ENCODE peak calls at places on chromosomes 11 and 22, in eight cellular contexts. One of them, this sample, is unnamed. For H3K36me3 and H3K4me1, the result is how much of the 10 kb centered on the place peaks cover.

GRCh38 chr11:117795726-117796455 is 1.1 kb downstream of the DSCAML1 start:
- DNase-seq in sigmoid colon: no peak
- DNase-seq in fibroblast of lung: no peak
- DNase-seq in psoas muscle: no peak
- DNase-seq in RWPE2: peak
- DNase-seq in thoracic aorta: no peak
- DNase-seq in naive thymus-derived CD4-positive, alpha-beta T cell: no peak
- DNase-seq in upper lobe of right lung: no peak
- DNase-seq in this sample: no peak

GRCh38 chr22:20061481-20061861 is 18.6 kb upstream of the DGCR8 start:
- DNase-seq in RWPE2: peak
- DNase-seq in naive thymus-derived CD4-positive, alpha-beta T cell: no peak
- DNase-seq in thoracic aorta: no peak
- DNase-seq in sigmoid colon: no peak
- DNase-seq in upper lobe of right lung: no peak
- DNase-seq in psoas muscle: no peak
- DNase-seq in fibroblast of lung: peak
- DNase-seq in this sample: no peak

GRCh38 chr22:35367331-35367886 is 13.5 kb upstream of the HMOX1 start:
- DNase-seq in naive thymus-derived CD4-positive, alpha-beta T cell: no peak
- DNase-seq in thoracic aorta: no peak
- DNase-seq in RWPE2: no peak
- DNase-seq in fibroblast of lung: no peak
- DNase-seq in upper lobe of right lung: peak
- DNase-seq in sigmoid colon: no peak
- DNase-seq in psoas muscle: no peak
- DNase-seq in this sample: no peak

GRCh38 chr11:113162590-113162961 is 151.8 kb upstream of the TTC12 start:
- DNase-seq in thoracic aorta: no peak
- DNase-seq in upper lobe of right lung: no peak
- DNase-seq in naive thymus-derived CD4-positive, alpha-beta T cell: no peak
- DNase-seq in RWPE2: no peak
- DNase-seq in psoas muscle: no peak
- DNase-seq in sigmoid colon: no peak
- DNase-seq in fibroblast of lung: peak
- DNase-seq in this sample: no peak

GRCh38 chr11:34154059-34154875 is 48.8 kb downstream of the NAT10 start:
- DNase-seq in upper lobe of right lung: no peak
- DNase-seq in fibroblast of lung: no peak
- DNase-seq in thoracic aorta: no peak
- DNase-seq in sigmoid colon: no peak
- DNase-seq in RWPE2: no peak
- DNase-seq in psoas muscle: peak
- DNase-seq in naive thymus-derived CD4-positive, alpha-beta T cell: no peak
- DNase-seq in this sample: no peak

GRCh38 chr22:31055322-31056159 is 25.6 kb upstream of the SMTN start:
- DNase-seq in sigmoid colon: peak
- DNase-seq in naive thymus-derived CD4-positive, alpha-beta T cell: no peak
- DNase-seq in RWPE2: peak
- DNase-seq in thoracic aorta: peak
- DNase-seq in psoas muscle: peak
- DNase-seq in fibroblast of lung: peak
- DNase-seq in upper lobe of right lung: peak
- DNase-seq in this sample: no peak

GRCh38 chr22:21691773-21692172 is 26.0 kb downstream of the PPIL2 start:
- DNase-seq in fibroblast of lung: no peak
- DNase-seq in RWPE2: no peak
- DNase-seq in naive thymus-derived CD4-positive, alpha-beta T cell: no peak
- DNase-seq in sigmoid colon: no peak
- DNase-seq in thoracic aorta: no peak
- DNase-seq in psoas muscle: no peak
- DNase-seq in upper lobe of right lung: no peak
- DNase-seq in this sample: no peak

GRCh38 chr11:118657238-118657637 is 22.2 kb downstream of the TREH start:
- DNase-seq in RWPE2: no peak
- DNase-seq in thoracic aorta: no peak
- DNase-seq in fibroblast of lung: no peak
- DNase-seq in upper lobe of right lung: no peak
- DNase-seq in naive thymus-derived CD4-positive, alpha-beta T cell: no peak
- DNase-seq in sigmoid colon: no peak
- DNase-seq in psoas muscle: no peak
- DNase-seq in this sample: no peak

GRCh38 chr22:42803454-42803853 is 53.6 kb downstream of the ARFGAP3 start:
- DNase-seq in sigmoid colon: peak
- DNase-seq in RWPE2: no peak
- DNase-seq in fibroblast of lung: no peak
- DNase-seq in psoas muscle: peak
- DNase-seq in naive thymus-derived CD4-positive, alpha-beta T cell: no peak
- DNase-seq in thoracic aorta: no peak
- DNase-seq in upper lobe of right lung: no peak
- DNase-seq in this sample: no peak

GRCh38 chr11:99020324-99021225 is at the start of gene CNTN5:
- DNase-seq in upper lobe of right lung: peak
- DNase-seq in thoracic aorta: no peak
- DNase-seq in fibroblast of lung: peak
- DNase-seq in sigmoid colon: no peak
- DNase-seq in RWPE2: peak
- DNase-seq in naive thymus-derived CD4-positive, alpha-beta T cell: no peak
- DNase-seq in psoas muscle: peak
- DNase-seq in this sample: no peak

GRCh38 chr11:111923951-111924350 is 5.2 kb downstream of the C11orf52 start:
- DNase-seq in psoas muscle: no peak
- DNase-seq in upper lobe of right lung: no peak
- DNase-seq in thoracic aorta: no peak
- DNase-seq in RWPE2: no peak
- DNase-seq in naive thymus-derived CD4-positive, alpha-beta T cell: no peak
- DNase-seq in sigmoid colon: peak
- DNase-seq in fibroblast of lung: no peak
- DNase-seq in this sample: no peak

GRCh38 chr11:64762916-64763803 is 3.4 kb upstream of the PYGM start:
- DNase-seq in thoracic aorta: no peak
- DNase-seq in upper lobe of right lung: peak
- DNase-seq in naive thymus-derived CD4-positive, alpha-beta T cell: peak
- DNase-seq in fibroblast of lung: peak
- DNase-seq in psoas muscle: peak
- DNase-seq in sigmoid colon: peak
- DNase-seq in RWPE2: no peak
- DNase-seq in this sample: peak

GRCh38 chr11:93330446-93330984 is at the start of gene DEUP1:
- DNase-seq in sigmoid colon: peak
- DNase-seq in fibroblast of lung: peak
- DNase-seq in naive thymus-derived CD4-positive, alpha-beta T cell: no peak
- DNase-seq in upper lobe of right lung: peak
- DNase-seq in RWPE2: no peak
- DNase-seq in thoracic aorta: no peak
- DNase-seq in psoas muscle: peak
- DNase-seq in this sample: no peak

GRCh38 chr11:113862430-113862829 is 12.9 kb downstream of the USP28 start:
- DNase-seq in naive thymus-derived CD4-positive, alpha-beta T cell: no peak
- DNase-seq in psoas muscle: no peak
- DNase-seq in sigmoid colon: no peak
- DNase-seq in upper lobe of right lung: no peak
- DNase-seq in fibroblast of lung: peak
- DNase-seq in RWPE2: no peak
- DNase-seq in thoracic aorta: no peak
- DNase-seq in this sample: no peak

GRCh38 chr11:64436025-64436424 is 77.1 kb downstream of the RPS6KA4 start:
- DNase-seq in psoas muscle: peak
- DNase-seq in naive thymus-derived CD4-positive, alpha-beta T cell: no peak
- DNase-seq in thoracic aorta: no peak
- DNase-seq in sigmoid colon: peak
- DNase-seq in upper lobe of right lung: no peak
- DNase-seq in fibroblast of lung: no peak
- DNase-seq in RWPE2: no peak
- DNase-seq in this sample: no peak

GRCh38 chr22:36252754-36253522 is at the start of gene APOL1:
- DNase-seq in psoas muscle: no peak
- DNase-seq in naive thymus-derived CD4-positive, alpha-beta T cell: peak
- DNase-seq in upper lobe of right lung: peak
- DNase-seq in sigmoid colon: peak
- DNase-seq in thoracic aorta: no peak
- DNase-seq in fibroblast of lung: no peak
- DNase-seq in RWPE2: no peak
- DNase-seq in this sample: peak

GRCh38 chr11:71248251-71248570 is 4.2 kb downstream of the SHANK2 start:
- DNase-seq in naive thymus-derived CD4-positive, alpha-beta T cell: no peak
- DNase-seq in upper lobe of right lung: no peak
- DNase-seq in sigmoid colon: peak
- DNase-seq in fibroblast of lung: no peak
- DNase-seq in psoas muscle: no peak
- DNase-seq in RWPE2: no peak
- DNase-seq in thoracic aorta: no peak
- DNase-seq in this sample: no peak

GRCh38 chr11:94150704-94151103 is 22.1 kb downstream of the PANX1 start:
- DNase-seq in sigmoid colon: no peak
- DNase-seq in fibroblast of lung: no peak
- DNase-seq in naive thymus-derived CD4-positive, alpha-beta T cell: no peak
- DNase-seq in upper lobe of right lung: no peak
- DNase-seq in thoracic aorta: no peak
- DNase-seq in psoas muscle: no peak
- DNase-seq in RWPE2: no peak
- DNase-seq in this sample: no peak

GRCh38 chr11:10181811-10182210 is 112.2 kb downstream of the SBF2 start:
- DNase-seq in thoracic aorta: no peak
- DNase-seq in RWPE2: no peak
- DNase-seq in naive thymus-derived CD4-positive, alpha-beta T cell: no peak
- DNase-seq in fibroblast of lung: peak
- DNase-seq in psoas muscle: no peak
- DNase-seq in sigmoid colon: no peak
- DNase-seq in upper lobe of right lung: no peak
- DNase-seq in this sample: no peak
- H3K36me3 ChIP-seq in thoracic aorta: under half
- H3K36me3 ChIP-seq in RWPE2: under half
- H3K36me3 ChIP-seq in naive thymus-derived CD4-positive, alpha-beta T cell: under half
- H3K36me3 ChIP-seq in fibroblast of lung: under half
- H3K36me3 ChIP-seq in psoas muscle: under half
- H3K36me3 ChIP-seq in sigmoid colon: under half
- H3K36me3 ChIP-seq in upper lobe of right lung: under half
- H3K36me3 ChIP-seq in this sample: under half

GRCh38 chr11:61794579-61794978 is 1.9 kb downstream of the FEN1 start:
- DNase-seq in RWPE2: no peak
- DNase-seq in fibroblast of lung: no peak
- DNase-seq in thoracic aorta: no peak
- DNase-seq in psoas muscle: no peak
- DNase-seq in naive thymus-derived CD4-positive, alpha-beta T cell: no peak
- DNase-seq in sigmoid colon: no peak
- DNase-seq in upper lobe of right lung: no peak
- DNase-seq in this sample: no peak

GRCh38 chr11:61793084-61793828 is 545 bp downstream of the FEN1 start:
- DNase-seq in sigmoid colon: no peak
- DNase-seq in naive thymus-derived CD4-positive, alpha-beta T cell: no peak
- DNase-seq in upper lobe of right lung: peak
- DNase-seq in RWPE2: no peak
- DNase-seq in fibroblast of lung: peak
- DNase-seq in thoracic aorta: no peak
- DNase-seq in psoas muscle: peak
- DNase-seq in this sample: no peak

GRCh38 chr11:61792310-61793083 is at the start of the genes FEN1 and TMEM258:
- DNase-seq in psoas muscle: peak
- DNase-seq in fibroblast of lung: peak
- DNase-seq in thoracic aorta: peak
- DNase-seq in upper lobe of right lung: peak
- DNase-seq in naive thymus-derived CD4-positive, alpha-beta T cell: peak
- DNase-seq in RWPE2: peak
- DNase-seq in sigmoid colon: peak
- DNase-seq in this sample: peak

GRCh38 chr11:61793829-61794204 is 1.1 kb downstream of the FEN1 start:
- DNase-seq in sigmoid colon: no peak
- DNase-seq in naive thymus-derived CD4-positive, alpha-beta T cell: no peak
- DNase-seq in RWPE2: no peak
- DNase-seq in psoas muscle: peak
- DNase-seq in thoracic aorta: no peak
- DNase-seq in fibroblast of lung: no peak
- DNase-seq in upper lobe of right lung: peak
- DNase-seq in this sample: no peak

DNA sequence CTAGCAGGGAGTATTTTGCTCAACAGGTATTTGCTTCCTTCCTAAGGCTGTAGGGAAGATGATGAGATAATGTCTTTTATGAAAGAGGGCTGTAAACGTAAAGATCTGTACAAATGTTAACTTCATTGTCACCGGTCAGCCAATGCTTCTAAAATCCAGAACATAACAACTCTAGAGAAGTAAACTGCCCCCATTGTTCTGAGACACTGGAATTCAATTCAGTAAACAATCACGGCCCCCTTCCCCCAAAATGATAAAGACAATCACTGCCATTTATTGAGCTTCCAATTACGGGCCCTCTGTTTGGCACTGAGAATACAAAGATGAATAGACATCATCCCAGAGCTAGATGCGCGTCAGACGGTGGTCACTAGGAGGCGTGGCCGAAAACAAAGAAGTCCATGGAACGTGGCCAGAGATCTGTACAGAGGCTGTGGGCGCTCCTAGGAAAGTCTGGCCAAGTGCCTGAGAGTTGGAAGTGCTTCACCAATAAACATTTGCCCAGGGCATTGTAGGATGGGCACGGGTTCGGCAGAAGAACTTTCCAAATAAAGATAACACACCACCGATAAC is 576 bp downstream of the TMEM258 start:
- DNase-seq in thoracic aorta: peak
- DNase-seq in upper lobe of right lung: no peak
- DNase-seq in fibroblast of lung: peak
- DNase-seq in naive thymus-derived CD4-positive, alpha-beta T cell: peak
- DNase-seq in RWPE2: peak
- DNase-seq in psoas muscle: peak
- DNase-seq in sigmoid colon: peak
- DNase-seq in this sample: no peak
- H3K4me1 ChIP-seq in thoracic aorta: under half
- H3K4me1 ChIP-seq in upper lobe of right lung: under half
- H3K4me1 ChIP-seq in fibroblast of lung: under half
- H3K4me1 ChIP-seq in naive thymus-derived CD4-positive, alpha-beta T cell: under half
- H3K4me1 ChIP-seq in RWPE2: under half
- H3K4me1 ChIP-seq in psoas muscle: under half
- H3K4me1 ChIP-seq in sigmoid colon: under half
- H3K4me1 ChIP-seq in this sample: under half

DNA sequence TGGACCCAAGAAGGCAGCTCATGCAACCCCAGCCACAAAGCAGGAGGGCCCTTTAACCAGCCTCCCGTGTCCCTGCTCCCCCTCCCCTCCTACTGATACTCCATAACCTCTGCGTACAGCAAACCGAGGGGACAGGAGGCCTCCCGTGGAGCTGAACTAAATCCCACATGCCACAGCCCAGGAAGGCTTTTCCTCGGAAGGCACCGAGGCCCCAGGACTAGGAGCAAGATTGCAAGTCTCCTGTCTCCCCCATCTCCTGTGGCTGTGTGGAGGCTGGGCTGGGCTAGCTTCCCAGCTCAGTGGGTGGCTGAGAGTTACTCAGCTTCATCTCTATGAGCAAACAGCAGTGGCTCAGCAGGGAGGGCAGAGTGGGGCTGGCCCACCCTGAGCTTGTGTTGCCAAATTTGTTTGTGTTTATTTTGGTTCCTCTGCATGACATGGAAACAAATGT is 62.7 kb upstream of the NECTIN1 start:
- DNase-seq in psoas muscle: no peak
- DNase-seq in naive thymus-derived CD4-positive, alpha-beta T cell: no peak
- DNase-seq in thoracic aorta: no peak
- DNase-seq in fibroblast of lung: peak
- DNase-seq in RWPE2: peak
- DNase-seq in upper lobe of right lung: peak
- DNase-seq in sigmoid colon: peak
- DNase-seq in this sample: no peak
- H3K4me3 ChIP-seq in psoas muscle: no peak
- H3K4me3 ChIP-seq in naive thymus-derived CD4-positive, alpha-beta T cell: no peak
- H3K4me3 ChIP-seq in thoracic aorta: no peak
- H3K4me3 ChIP-seq in fibroblast of lung: no peak
- H3K4me3 ChIP-seq in RWPE2: no peak
- H3K4me3 ChIP-seq in upper lobe of right lung: no peak
- H3K4me3 ChIP-seq in sigmoid colon: no peak
- H3K4me3 ChIP-seq in this sample: no peak

GRCh38 chr22:43971112-43971511 is 15.9 kb downstream of the SAMM50 start:
- DNase-seq in fibroblast of lung: no peak
- DNase-seq in sigmoid colon: peak
- DNase-seq in naive thymus-derived CD4-positive, alpha-beta T cell: no peak
- DNase-seq in RWPE2: no peak
- DNase-seq in psoas muscle: no peak
- DNase-seq in upper lobe of right lung: no peak
- DNase-seq in thoracic aorta: no peak
- DNase-seq in this sample: no peak
- H3K36me3 ChIP-seq in fibroblast of lung: under half
- H3K36me3 ChIP-seq in sigmoid colon: half or more
- H3K36me3 ChIP-seq in naive thymus-derived CD4-positive, alpha-beta T cell: under half
- H3K36me3 ChIP-seq in RWPE2: half or more
- H3K36me3 ChIP-seq in psoas muscle: under half
- H3K36me3 ChIP-seq in upper lobe of right lung: half or more
- H3K36me3 ChIP-seq in thoracic aorta: under half
- H3K36me3 ChIP-seq in this sample: half or more

This sample was measured in CD8-positive, alpha-beta T cell.